ENCODE peak calls at places on chromosomes 13 and 19, in five cellular contexts. Y is BE2C; V is CD8-positive, alpha-beta T cell; L is ovary; X is GM13977. G is an unnamed sample.

GRCh38 chr19:17948967-17949930 is 16.4 kb downstream of the CCDC124 start:
- DNase-seq in L (peak), X (peak), Y (peak), V (no peak), G (no peak)

GRCh38 chr13:33110386-33110712 is 94.1 kb downstream of the KL start:
- DNase-seq in V (no peak), X (no peak), Y (no peak), L (no peak), G (no peak)

GRCh38 chr19:55113570-55114039 is 3.8 kb downstream of the PPP1R12C start:
- DNase-seq in Y (no peak), V (no peak), X (no peak), L (peak), G (peak)

GRCh38 chr19:27822336-27822735 is 1390.6 kb downstream of the UQCRFS1 start:
- DNase-seq in X (no peak), Y (no peak), L (no peak), V (no peak), G (no peak)

GRCh38 chr13:85093808-85094207 is 705.4 kb downstream of the SLITRK6 start:
- DNase-seq in L (no peak), Y (peak), X (no peak), V (no peak), G (no peak)

GRCh38 chr19:38714354-38714778 is 29.9 kb downstream of the CAPN12 start:
- DNase-seq in V (no peak), Y (no peak), L (no peak), X (no peak), G (no peak)

GRCh38 chr19:57903298-57904174 is 12.9 kb downstream of the ZNF417 start:
- DNase-seq in L (no peak), V (no peak), X (no peak), Y (no peak), G (no peak)

GRCh38 chr13:73721571-73721970 is 412.6 kb downstream of the KLF12 start:
- DNase-seq in V (no peak), X (no peak), L (no peak), Y (no peak), G (no peak)

GRCh38 chr13:25286308-25286968 is 850 bp downstream of the MTMR6 start:
- DNase-seq in X (peak), Y (peak), L (no peak), V (no peak), G (peak)

GRCh38 chr13:62119739-62120700 is 704.4 kb upstream of the PCDH20 start:
- DNase-seq in X (peak), L (no peak), V (no peak), Y (no peak), G (no peak)

DNA sequence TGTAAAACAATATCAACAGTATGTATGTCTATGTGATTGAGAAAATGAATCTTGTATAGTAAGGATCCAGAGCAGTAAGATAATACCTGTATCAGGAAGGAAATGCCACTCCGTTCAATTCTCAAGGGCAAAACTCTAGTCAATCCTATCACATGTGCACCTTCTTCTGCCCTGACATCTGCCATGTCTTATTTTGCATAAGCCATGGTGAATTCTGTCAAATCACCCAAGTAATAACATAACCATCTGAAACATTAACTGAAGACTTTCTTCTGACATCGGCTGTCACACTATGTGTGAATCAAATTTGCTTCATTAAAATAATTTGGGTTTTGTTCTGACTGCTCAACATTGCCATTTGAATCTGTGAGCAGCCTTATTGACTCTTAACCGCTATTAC is 91.2 kb downstream of the PCDH9 start:
- DNase-seq in V (no peak), Y (no peak), X (no peak), L (no peak), G (no peak)
- TF ChIP-seq CTCF in V (no peak), Y (no peak), X (no peak), L (no peak), G (no peak)

DNA sequence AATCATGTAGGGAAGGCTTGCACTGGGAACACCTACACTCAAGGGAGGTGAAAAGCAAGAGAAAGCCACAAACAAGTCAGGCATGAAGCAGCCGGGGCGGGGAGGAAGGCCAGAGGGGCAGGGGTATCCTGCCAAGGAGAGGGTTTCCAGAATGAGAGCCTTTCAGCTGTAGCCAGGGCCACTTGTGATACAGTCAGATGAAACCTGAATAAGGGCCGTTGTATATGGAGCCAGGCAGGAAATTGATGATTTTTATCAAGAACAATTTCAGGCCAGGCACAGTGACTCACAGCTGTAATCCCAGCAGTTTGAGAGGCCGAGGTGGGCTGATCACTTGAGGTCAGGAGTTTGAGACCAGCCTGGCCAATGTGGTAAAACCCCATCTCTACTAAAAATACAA is 4.4 kb downstream of the TRPM4 start:
- DNase-seq in X (no peak), V (no peak), L (no peak), Y (peak), G (no peak)
- TF ChIP-seq CTCF in X (no peak), V (no peak), L (no peak), Y (no peak), G (no peak)

GRCh38 chr19:1354496-1355257 is 29.0 kb upstream of the NDUFS7 start:
- DNase-seq in L (peak), V (peak), X (peak), Y (peak), G (peak)
- TF ChIP-seq CTCF in L (peak), V (no peak), X (no peak), Y (no peak), G (no peak)

GRCh38 chr13:34779171-34779570 is 162.9 kb upstream of the NBEA start:
- DNase-seq in L (no peak), Y (no peak), X (no peak), V (no peak), G (no peak)
- TF ChIP-seq CTCF in L (no peak), Y (peak), X (no peak), V (no peak), G (no peak)

G was measured in endothelial cell.